ENCODE peak calls at places on chromosomes 7 and 10, in six cellular contexts. U is brain microvascular endothelial cell, V is astrocyte of the spinal cord, K is RWPE2, Y is fibroblast of mammary gland, C is upper lobe of left lung. Z is an unnamed sample.

GRCh38 chr7:128035712-128036111 is 4.5 kb upstream of the LRRC4 start:
- DNase-seq in U (no peak), Y (no peak), C (no peak), K (no peak), V (no peak), Z (peak; percentile 14)

GRCh38 chr10:12617205-12618175 is 268.1 kb downstream of the CAMK1D start:
- DNase-seq in U (no peak), V (no peak), Y (no peak), K (no peak), C (no peak), Z (no peak)

GRCh38 chr7:157874208-157874816 is 537.5 kb downstream of the DNAJB6 start:
- DNase-seq in U (no peak), V (no peak), C (no peak), Y (no peak), K (peak; percentile 42), Z (no peak)

GRCh38 chr7:49099587-49100326 is 175.4 kb downstream of the CDC14C start:
- DNase-seq in V (no peak), K (no peak), U (no peak), Y (no peak), C (no peak), Z (no peak)

GRCh38 chr10:11260136-11260535 is 242.5 kb downstream of the CELF2 start:
- DNase-seq in C (no peak), Y (no peak), K (no peak), U (no peak), V (no peak), Z (no peak)

GRCh38 chr7:99195867-99196266 is 12.0 kb downstream of the KPNA7 start:
- DNase-seq in U (no peak), V (no peak), C (no peak), K (no peak), Y (no peak), Z (no peak)

GRCh38 chr7:149471289-149471953 is 10.6 kb upstream of the ZNF777 start:
- DNase-seq in Y (no peak), K (no peak), U (no peak), V (no peak), C (no peak), Z (no peak)

GRCh38 chr10:115432188-115432819 is 339.1 kb downstream of the ATRNL1 start:
- DNase-seq in C (no peak), V (peak; percentile 40), U (peak; percentile 9), Y (peak; percentile 7), K (no peak), Z (no peak)

GRCh38 chr10:70662362-70663220 is 9.7 kb upstream of the ADAMTS14 start:
- DNase-seq in V (no peak), C (no peak), Y (no peak), U (no peak), K (peak; percentile 6), Z (no peak)

GRCh38 chr7:85714182-85714581 is 527.3 kb upstream of the SEMA3D start:
- DNase-seq in U (no peak), Y (no peak), V (no peak), K (no peak), C (no peak), Z (no peak)

GRCh38 chr7:99457646-99458493 is 8.1 kb downstream of the ATP5MF start:
- DNase-seq in K (no peak), C (no peak), V (no peak), Y (no peak), U (no peak), Z (no peak)

GRCh38 chr7:157514746-157515145 is 177.9 kb downstream of the DNAJB6 start:
- DNase-seq in V (no peak), U (no peak), Y (no peak), K (no peak), C (no peak), Z (no peak)

GRCh38 chr10:5958077-5958476 is 19.3 kb downstream of the IL15RA start:
- DNase-seq in C (no peak), K (no peak), Y (peak; percentile 38), U (no peak), V (peak; percentile 47), Z (peak; percentile 75)

GRCh38 chr7:139452948-139453672 is 30.4 kb downstream of the KLRG2 start:
- DNase-seq in K (no peak), U (peak; percentile 56), Y (peak; percentile 20), V (peak; percentile 61), C (no peak), Z (peak; percentile 67)

GRCh38 chr10:29306688-29307087 is 17.8 kb downstream of the LYZL1 start:
- DNase-seq in C (no peak), K (no peak), U (no peak), Y (no peak), V (no peak), Z (no peak)

GRCh38 chr7:43850348-43851116 is 18.8 kb downstream of the MRPS24 start:
- DNase-seq in U (no peak), K (no peak), V (no peak), Y (no peak), C (no peak), Z (no peak)

GRCh38 chr10:107701947-107702346 is 537.4 kb upstream of the SORCS1 start:
- DNase-seq in Y (no peak), C (no peak), K (no peak), U (no peak), V (no peak), Z (no peak)

GRCh38 chr7:23472974-23473847 is 2.9 kb upstream of the IGF2BP3 start:
- DNase-seq in C (peak; percentile 58), U (no peak), V (peak; percentile 19), Y (no peak), K (no peak), Z (no peak)

GRCh38 chr10:97585439-97585811 is 1.2 kb downstream of the HOGA1 start:
- DNase-seq in K (no peak), C (no peak), Y (no peak), U (no peak), V (no peak), Z (no peak)

GRCh38 chr10:121823993-121824463 is 103.8 kb downstream of the ATE1 start:
- DNase-seq in Y (peak; percentile 76), K (no peak), C (no peak), U (peak; percentile 39), V (peak; percentile 66), Z (peak; percentile 62)

GRCh38 chr10:11043446-11044127 is 25.9 kb downstream of the CELF2 start:
- DNase-seq in Y (no peak), K (no peak), U (no peak), V (no peak), C (no peak), Z (no peak)

GRCh38 chr10:75565286-75566251 is 134.1 kb downstream of the LRMDA start:
- DNase-seq in C (no peak), U (no peak), Y (no peak), K (no peak), V (no peak), Z (no peak)

GRCh38 chr7:108002726-108003590 is at the start of gene LAMB1:
- DNase-seq in C (peak; percentile 90), U (peak; percentile 83), V (peak; percentile 88), K (peak; percentile 79), Y (peak; percentile 76), Z (peak; percentile 75)

GRCh38 chr10:80265740-80266512 is 23.5 kb downstream of the MAT1A start:
- DNase-seq in K (no peak), Y (no peak), U (no peak), V (no peak), C (no peak), Z (no peak)

GRCh38 chr7:84372155-84372621 is 177.6 kb upstream of the SEMA3A start:
- DNase-seq in U (peak; percentile 83), K (peak; percentile 48), V (peak; percentile 95), Y (peak; percentile 97), C (no peak), Z (peak; percentile 94)

GRCh38 chr7:158614695-158615094 is 27.1 kb upstream of the PTPRN2 start:
- DNase-seq in K (no peak), U (peak; percentile 46), C (no peak), Y (peak; percentile 83), V (peak; percentile 45), Z (peak; percentile 70)

GRCh38 chr10:92103376-92104084 is 180.0 kb downstream of the BTAF1 start:
- DNase-seq in C (no peak), K (no peak), Y (no peak), V (peak; percentile 29), U (no peak), Z (peak; percentile 72)

GRCh38 chr10:43093423-43094090 is 16.7 kb downstream of the RET start:
- DNase-seq in V (no peak), C (no peak), Y (no peak), U (no peak), K (no peak), Z (no peak)
- TF ChIP-seq CTCF in V (peak; percentile 9), C (no peak), Y (no peak), U (peak; percentile 17), K (no peak), Z (no peak)

GRCh38 chr10:132589015-132589414 is 51.4 kb downstream of the INPP5A start:
- DNase-seq in Y (no peak), K (no peak), U (no peak), C (peak; percentile 79), V (no peak), Z (no peak)
- H3K4me3 ChIP-seq in Y (no peak overlapping the region), K (no peak overlapping the region), U (no peak overlapping the region), C (no peak overlapping the region), V (no peak overlapping the region), Z (no peak overlapping the region)

DNA sequence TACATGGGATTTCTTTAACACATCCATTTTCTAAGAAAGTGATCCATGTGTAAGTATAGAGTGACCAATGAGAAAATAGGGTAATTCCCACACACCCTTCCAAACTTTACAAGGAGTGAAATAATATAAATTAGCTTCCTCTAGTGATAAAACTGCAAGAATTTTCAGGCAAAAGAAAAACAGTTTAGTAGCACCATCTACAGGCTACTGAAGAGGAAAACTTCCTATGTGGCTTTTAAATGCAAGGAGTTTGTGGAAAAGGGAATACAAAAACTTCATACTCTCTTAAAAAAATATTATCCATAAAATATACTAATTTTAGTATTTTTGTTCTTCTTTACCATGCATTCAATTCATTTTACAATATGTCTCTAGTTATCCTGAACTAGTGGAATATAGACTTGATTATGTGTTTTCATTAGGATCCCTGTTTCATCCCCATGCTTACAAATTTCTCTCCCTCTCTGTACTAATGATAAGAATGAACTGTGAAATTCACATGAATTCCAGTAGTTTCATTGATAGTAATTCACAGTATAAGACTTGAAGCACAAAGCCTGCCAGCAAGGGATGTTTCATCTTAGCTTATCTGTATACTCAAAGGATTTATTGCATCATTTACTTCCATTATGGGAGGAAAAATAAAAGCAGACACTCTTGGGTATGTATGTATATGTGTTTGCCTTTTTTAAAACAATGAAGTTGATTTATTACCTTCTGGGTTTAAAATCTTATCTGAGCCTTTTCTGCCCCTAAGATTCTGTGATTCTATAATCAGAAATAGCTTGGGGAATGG is 442.9 kb downstream of the AUTS2 start:
- DNase-seq in Y (peak; percentile 65), U (no peak), C (no peak), K (no peak), V (peak; percentile 48), Z (peak; percentile 54)
- TF ChIP-seq CTCF in Y (peak; percentile 56), U (peak; percentile 14), C (no peak), K (peak; percentile 24), V (peak; percentile 52), Z (peak; percentile 41)

GRCh38 chr7:27175626-27176342 is 1.7 kb upstream of the HOXA10 start:
- DNase-seq in K (peak; percentile 67), U (no peak), C (peak; percentile 76), Y (no peak), V (no peak), Z (no peak)
- H3K4me3 ChIP-seq in K (peak overlapping the region; percentile 14), U (no peak overlapping the region), C (no peak overlapping the region), Y (no peak overlapping the region), V (no peak overlapping the region), Z (no peak overlapping the region)

GRCh38 chr10:125144693-125145623 is 15.4 kb downstream of the CTBP2 start:
- DNase-seq in K (no peak), V (no peak), Y (peak; percentile 72), U (peak; percentile 74), C (no peak), Z (peak; percentile 66)
- TF ChIP-seq CTCF in K (peak; percentile 34), V (peak; percentile 58), Y (peak; percentile 60), U (peak; percentile 81), C (no peak), Z (peak; percentile 60)